ENCODE peak calls at places on chromosomes 6 and 20, in ten cellular contexts. D, Z, Y, V, F, L, I, J, T and R are unnamed samples.

GRCh38 chr6:122736166-122736565 is 43.4 kb upstream of the FABP7 start:
- DNase-seq in Y (no peak), D (no peak), I (peak), T (no peak), J (no peak), V (no peak), F (no peak), L (no peak), Z (no peak), R (no peak)

GRCh38 chr6:72401865-72402264 is 220.0 kb upstream of the KCNQ5 start:
- DNase-seq in T (no peak), F (no peak), Y (no peak), J (no peak), L (no peak), I (no peak), V (no peak), D (no peak), Z (no peak), R (no peak)

GRCh38 chr6:15073344-15073789 is 172.5 kb upstream of the JARID2 start:
- DNase-seq in I (peak), D (no peak), F (no peak), J (no peak), T (no peak), V (no peak), Z (no peak), L (no peak), Y (no peak), R (peak)

GRCh38 chr6:4794140-4794707 is 18.0 kb downstream of the CDYL start:
- DNase-seq in T (no peak), F (no peak), D (no peak), J (no peak), L (peak), Y (peak), Z (no peak), I (no peak), V (no peak), R (no peak)

GRCh38 chr6:42281016-42281533 is 63.4 kb upstream of the MRPS10 start:
- DNase-seq in F (no peak), L (no peak), I (peak), Z (peak), J (no peak), D (no peak), Y (no peak), V (no peak), T (no peak), R (no peak)

GRCh38 chr20:36572701-36573102 is 695 bp upstream of the TGIF2 start:
- DNase-seq in L (peak), J (peak), Z (peak), T (peak), F (no peak), I (no peak), V (peak), D (no peak), Y (no peak), R (peak)

GRCh38 chr6:13338038-13338437 is 9.7 kb upstream of the TBC1D7 start:
- DNase-seq in T (no peak), L (no peak), F (no peak), D (no peak), I (no peak), Z (no peak), J (no peak), V (no peak), Y (no peak), R (no peak)

GRCh38 chr20:50995506-50995905 is 27.4 kb downstream of the KCNG1 start:
- DNase-seq in V (no peak), D (no peak), Z (no peak), L (no peak), T (no peak), I (no peak), Y (no peak), J (no peak), F (peak), R (no peak)

GRCh38 chr6:142773324-142773723 is 171.7 kb downstream of the HIVEP2 start:
- DNase-seq in Z (no peak), F (no peak), T (no peak), L (no peak), J (no peak), Y (no peak), V (no peak), I (no peak), D (no peak), R (no peak)

GRCh38 chr6:8108031-8108660 is 5.8 kb upstream of the EEF1E1 start:
- DNase-seq in Y (no peak), J (no peak), I (peak), T (no peak), Z (no peak), F (peak), L (peak), D (peak), V (no peak), R (peak)

GRCh38 chr6:144284474-144284752 is 722 bp upstream of the UTRN start:
- DNase-seq in J (no peak), T (no peak), L (no peak), Y (no peak), F (no peak), D (no peak), I (no peak), V (no peak), Z (no peak), R (no peak)

GRCh38 chr6:42390228-42390934 is 61.3 kb downstream of the TRERF1 start:
- DNase-seq in L (no peak), D (no peak), Z (no peak), J (no peak), T (no peak), I (no peak), V (no peak), F (no peak), Y (no peak), R (no peak)

GRCh38 chr6:108200186-108200585 is 34.4 kb downstream of the NR2E1 start:
- DNase-seq in D (no peak), V (no peak), L (no peak), F (no peak), T (no peak), J (no peak), Z (no peak), I (no peak), Y (no peak), R (no peak)

GRCh38 chr20:49878977-49879376 is 36.4 kb downstream of the SPATA2 start:
- DNase-seq in T (no peak), Z (peak), Y (no peak), I (no peak), D (no peak), L (no peak), J (no peak), F (no peak), V (no peak), R (no peak)

GRCh38 chr6:16338577-16339262 is 100.3 kb downstream of the GMPR start:
- DNase-seq in Y (peak), Z (peak), F (peak), I (peak), T (no peak), L (peak), D (peak), V (peak), J (no peak), R (peak)

GRCh38 chr6:45591306-45591705 is 213.6 kb upstream of the SUPT3H start:
- DNase-seq in I (no peak), J (no peak), D (no peak), Y (no peak), L (no peak), V (no peak), Z (no peak), F (peak), T (no peak), R (no peak)

GRCh38 chr6:152572395-152573061 is 64.6 kb downstream of the SYNE1 start:
- DNase-seq in L (no peak), D (peak), Z (no peak), T (no peak), Y (no peak), F (no peak), V (no peak), I (peak), J (no peak), R (no peak)

GRCh38 chr6:5630636-5631035 is 369.3 kb downstream of the FARS2 start:
- DNase-seq in I (no peak), F (no peak), Y (no peak), D (no peak), J (no peak), V (no peak), Z (no peak), L (no peak), T (no peak), R (no peak)

GRCh38 chr6:81901589-81901988 is 149.1 kb upstream of the TENT5A start:
- DNase-seq in D (no peak), V (peak), F (no peak), L (no peak), Y (peak), I (no peak), T (no peak), Z (no peak), J (no peak), R (no peak)

GRCh38 chr6:31558631-31559500 is 11.5 kb downstream of the NFKBIL1 start:
- DNase-seq in F (peak), I (no peak), Y (no peak), Z (no peak), V (no peak), L (no peak), T (no peak), D (no peak), J (peak), R (no peak)

GRCh38 chr6:46490425-46491200 is 636 bp downstream of the RCAN2 start:
- DNase-seq in V (peak), Y (peak), F (no peak), Z (peak), I (no peak), T (peak), J (peak), L (no peak), D (no peak), R (peak)

GRCh38 chr20:35281506-35282101 is 3.0 kb downstream of the EIF6 start:
- DNase-seq in Z (no peak), D (no peak), F (no peak), L (no peak), T (no peak), Y (no peak), V (no peak), I (no peak), J (no peak), R (no peak)

GRCh38 chr6:107816818-107817217 is 7.3 kb downstream of the SCML4 start:
- DNase-seq in F (no peak), D (no peak), I (no peak), Z (no peak), Y (no peak), T (peak), J (no peak), L (no peak), V (no peak), R (peak)

GRCh38 chr6:110527516-110527915 is 51.1 kb upstream of the SLC22A16 start:
- DNase-seq in F (no peak), D (no peak), Y (no peak), T (no peak), V (no peak), Z (no peak), L (no peak), J (no peak), I (no peak), R (no peak)

GRCh38 chr20:57877995-57878394 is 168.2 kb upstream of the PMEPA1 start:
- DNase-seq in T (no peak), J (no peak), L (no peak), D (no peak), Y (no peak), Z (no peak), V (no peak), I (no peak), F (no peak), R (no peak)

GRCh38 chr6:135195045-135195444 is 13.9 kb downstream of the MYB start:
- DNase-seq in V (no peak), Y (no peak), I (no peak), D (no peak), F (no peak), L (no peak), T (no peak), Z (no peak), J (no peak), R (no peak)

GRCh38 chr6:40848038-40848437 is 191.0 kb downstream of the UNC5CL start:
- DNase-seq in J (no peak), Y (no peak), L (no peak), Z (no peak), F (no peak), T (no peak), D (no peak), I (peak), V (no peak), R (no peak)

GRCh38 chr6:9204171-9204570 is 768.8 kb upstream of the SLC35B3 start:
- DNase-seq in T (peak), D (peak), J (no peak), V (peak), Z (no peak), I (peak), F (peak), Y (no peak), L (peak), R (peak)

GRCh38 chr6:1187293-1188131 is 124.4 kb upstream of the FOXQ1 start:
- DNase-seq in V (no peak), I (no peak), Z (no peak), T (no peak), F (no peak), L (no peak), Y (no peak), J (no peak), D (no peak), R (no peak)

GRCh38 chr20:20343886-20344381 is 24.0 kb upstream of the INSM1 start:
- DNase-seq in Z (no peak), L (no peak), V (no peak), I (no peak), J (no peak), T (no peak), Y (no peak), D (no peak), F (no peak), R (no peak)

GRCh38 chr20:63087236-63087871 is 80.6 kb upstream of the BHLHE23 start:
- DNase-seq in F (no peak), I (no peak), Z (peak), Y (peak), T (no peak), V (peak), J (no peak), D (no peak), L (no peak), R (no peak)

GRCh38 chr6:134063966-134064445 is 11.6 kb upstream of the SLC2A12 start:
- DNase-seq in Z (no peak), V (peak), Y (peak), F (peak), T (peak), J (peak), I (peak), L (peak), D (no peak), R (peak)

GRCh38 chr20:23928788-23929187 is 49.2 kb upstream of the CST5 start:
- DNase-seq in V (no peak), D (no peak), F (no peak), I (no peak), L (no peak), J (no peak), Y (no peak), Z (no peak), T (no peak), R (no peak)

GRCh38 chr20:59190509-59190908 is 26.9 kb downstream of the ZNF831 start:
- DNase-seq in J (no peak), I (no peak), L (no peak), V (no peak), Z (no peak), T (no peak), D (no peak), F (no peak), Y (no peak), R (no peak)

GRCh38 chr6:39725632-39725997 is 407 bp upstream of the KIF6 start:
- DNase-seq in Z (no peak), J (no peak), Y (no peak), V (no peak), T (no peak), D (no peak), I (no peak), L (no peak), F (no peak), R (no peak)

DNA sequence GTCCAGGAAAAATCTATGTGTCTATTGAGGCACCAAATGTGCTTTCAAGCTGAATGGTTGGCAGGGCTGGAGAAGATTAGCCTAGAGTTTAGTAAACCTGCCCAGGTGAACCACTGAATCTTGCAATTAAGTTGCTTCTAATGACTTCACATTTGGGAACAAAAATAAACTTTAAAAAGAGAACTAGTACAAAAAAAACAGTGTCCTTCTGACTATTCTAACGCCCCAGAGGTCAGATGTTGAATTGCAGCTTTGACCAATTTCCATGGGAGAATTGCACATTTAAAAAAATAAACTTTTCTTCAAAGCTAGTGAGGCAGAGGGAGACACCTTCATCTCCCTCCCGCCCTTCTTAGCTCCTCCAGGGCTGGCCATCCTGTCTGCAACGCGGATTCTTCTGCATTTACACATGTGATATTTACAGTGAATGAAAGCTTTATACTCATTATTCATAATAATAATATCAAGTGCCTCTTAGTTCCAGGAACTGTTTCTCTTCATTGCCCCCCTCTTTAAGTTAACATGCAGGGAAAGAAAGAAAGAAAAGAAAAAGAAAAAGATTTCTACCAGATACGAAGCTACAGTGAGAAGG is 270.2 kb downstream of the SMOC2 start:
- DNase-seq in T (no peak), Y (no peak), V (no peak), L (peak), I (peak), D (no peak), Z (peak), F (no peak), J (no peak), R (no peak)
- TF ChIP-seq CTCF in T (peak), Y (peak), V (peak), L (no peak), I (peak), D (no peak), Z (no peak), F (peak), J (no peak), R (peak)

GRCh38 chr20:53411129-53411528 is 182.5 kb downstream of the ZNF217 start:
- DNase-seq in J (no peak), T (no peak), F (no peak), D (no peak), I (no peak), L (no peak), V (no peak), Y (no peak), Z (no peak), R (no peak)

GRCh38 chr20:53412600-53413187 is 180.9 kb downstream of the ZNF217 start:
- DNase-seq in F (no peak), I (no peak), V (no peak), L (no peak), J (no peak), T (no peak), Y (no peak), Z (no peak), D (no peak), R (no peak)

GRCh38 chr20:53409177-53409576 is 184.5 kb downstream of the ZNF217 start:
- DNase-seq in L (no peak), F (no peak), J (no peak), T (no peak), D (no peak), I (no peak), V (no peak), Z (no peak), Y (no peak), R (no peak)

GRCh38 chr20:53408728-53409157 is 184.9 kb downstream of the ZNF217 start:
- DNase-seq in T (no peak), Y (no peak), J (no peak), I (no peak), L (no peak), D (no peak), V (no peak), Z (no peak), F (peak), R (no peak)

DNA sequence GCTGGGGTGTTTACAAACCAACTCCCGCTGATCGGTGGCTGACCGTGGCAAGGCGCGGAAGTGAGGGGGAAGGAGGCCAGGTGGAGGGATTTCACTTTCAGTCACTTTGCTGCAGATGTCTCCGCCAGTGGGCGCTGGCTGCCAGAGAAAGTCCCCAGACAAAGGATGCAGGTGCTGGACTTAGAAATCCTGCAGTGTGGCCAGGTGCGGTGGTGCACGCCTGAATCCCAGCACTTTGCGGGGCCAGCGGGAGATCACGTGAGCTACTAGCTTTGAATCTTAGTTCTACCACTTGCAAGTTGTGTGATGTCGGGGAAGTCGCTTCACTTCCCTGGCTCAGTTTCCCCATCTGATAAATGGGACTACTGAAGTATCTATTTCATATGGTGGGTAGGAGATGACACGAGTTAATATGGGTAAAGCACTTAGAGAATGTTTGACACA is 180.4 kb downstream of the ZNF217 start:
- DNase-seq in F (no peak), L (peak), Z (no peak), V (no peak), Y (no peak), D (no peak), I (peak), J (peak), T (peak), R (peak)
- TF ChIP-seq CTCF in F (peak), L (peak), Z (no peak), V (no peak), Y (no peak), D (no peak), I (no peak), J (peak), T (no peak), R (peak)

DNA sequence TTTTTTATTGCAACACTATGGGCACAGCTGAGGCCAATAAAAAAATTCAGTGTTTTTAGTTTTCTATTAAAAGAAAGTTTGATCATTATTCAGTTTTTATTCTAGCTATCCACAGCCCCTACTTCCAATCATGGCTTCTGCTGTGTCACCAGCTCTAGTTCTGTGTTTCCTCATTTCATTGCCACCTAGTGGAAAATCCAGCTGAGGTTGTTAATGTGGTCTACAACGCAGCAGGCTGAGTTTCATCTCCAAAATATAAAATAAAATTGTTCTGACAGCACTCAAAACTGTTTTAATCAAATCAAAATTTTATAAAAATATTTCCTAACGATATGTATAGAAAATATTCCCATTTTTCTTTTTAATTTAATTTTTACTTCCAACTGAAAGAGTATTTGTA is 13.6 kb downstream of the COL9A1 start:
- DNase-seq in T (no peak), D (no peak), Y (no peak), V (no peak), F (no peak), L (peak), J (no peak), I (no peak), Z (no peak), R (peak)
- TF ChIP-seq CTCF in T (no peak), D (no peak), Y (no peak), V (no peak), F (no peak), L (peak), J (no peak), I (no peak), Z (no peak), R (peak)

GRCh38 chr20:47926731-47927130 is 141.4 kb upstream of the SULF2 start:
- DNase-seq in J (no peak), V (no peak), Z (no peak), T (no peak), L (no peak), D (no peak), F (no peak), Y (no peak), I (peak), R (no peak)
- TF ChIP-seq CTCF in J (no peak), V (no peak), Z (no peak), T (no peak), L (no peak), D (no peak), F (no peak), Y (no peak), I (no peak), R (no peak)

DNA sequence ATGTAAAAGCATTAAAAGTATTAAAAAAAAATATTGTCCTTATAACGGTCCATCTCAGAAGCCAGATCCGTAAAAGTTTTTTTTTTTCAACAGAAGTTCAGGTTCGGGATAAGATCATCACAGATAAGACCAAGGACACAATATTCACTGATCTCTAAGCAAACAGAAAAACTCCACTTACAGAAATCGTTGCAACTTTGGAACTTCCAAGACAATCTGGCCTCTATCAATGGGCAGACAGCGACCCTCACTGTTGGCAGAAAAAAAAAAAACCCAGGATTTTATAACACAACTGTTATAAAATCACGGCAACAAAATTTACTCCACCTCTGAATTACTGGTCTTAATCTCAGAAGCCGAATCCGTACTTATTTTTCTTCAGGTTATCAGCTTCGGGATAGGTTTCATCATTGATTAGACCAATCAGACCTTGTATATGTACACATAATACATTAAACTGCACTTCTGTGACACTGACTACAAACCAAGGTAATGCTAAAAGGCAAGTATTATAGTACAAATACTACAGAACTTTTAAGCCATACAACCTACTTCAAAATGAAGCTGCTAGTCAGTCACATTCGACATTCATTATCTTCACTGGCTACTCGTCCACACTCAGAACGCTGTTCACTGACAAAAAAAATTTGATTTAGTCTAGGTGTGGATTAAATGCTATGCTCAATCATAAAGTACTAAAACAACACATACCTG is 34.7 kb upstream of the SYNCRIP start:
- DNase-seq in D (no peak), T (no peak), J (no peak), I (no peak), Z (no peak), F (peak), V (no peak), Y (no peak), L (no peak), R (no peak)
- TF ChIP-seq CTCF in D (peak), T (no peak), J (no peak), I (peak), Z (no peak), F (peak), V (peak), Y (no peak), L (peak), R (no peak)

GRCh38 chr6:148700047-148700712 is 46.6 kb upstream of the UST start:
- DNase-seq in V (no peak), I (no peak), Y (no peak), J (peak), D (no peak), L (no peak), Z (no peak), T (no peak), F (peak), R (no peak)
- TF ChIP-seq CTCF in V (no peak), I (peak), Y (no peak), J (no peak), D (no peak), L (no peak), Z (no peak), T (no peak), F (no peak), R (no peak)